ENCODE peak calls at places on chromosome 11, in six cellular contexts. K is nucleus accumbens, H is RPMI7951, A is left lobe of liver, J is MM.1S, C is right atrium auricular region. U is an unnamed sample.

GRCh38 chr11:94132152-94132558 is 3.5 kb downstream of the PANX1 start:
- DNase-seq in A (no peak), C (peak), K (no peak), H (peak), J (no peak), U (no peak)

GRCh38 chr11:88050247-88050646 is 125.0 kb downstream of the RAB38 start:
- DNase-seq in A (no peak), H (no peak), J (no peak), K (no peak), C (no peak), U (no peak)

GRCh38 chr11:40054631-40055030 is 1404.8 kb downstream of the LRRC4C start:
- DNase-seq in H (no peak), K (no peak), C (no peak), J (no peak), A (no peak), U (no peak)

GRCh38 chr11:44989831-44990566 is 39.3 kb upstream of the TP53I11 start:
- DNase-seq in A (no peak), K (no peak), H (no peak), J (no peak), C (peak), U (no peak)

GRCh38 chr11:9765320-9766101 is 101.6 kb downstream of the SWAP70 start:
- DNase-seq in J (no peak), K (no peak), A (no peak), C (no peak), H (peak), U (peak)

GRCh38 chr11:102293873-102294601 is 23.2 kb upstream of the BIRC3 start:
- DNase-seq in K (no peak), J (peak), H (peak), C (no peak), A (no peak), U (peak)

GRCh38 chr11:6413791-6414231 is 5.1 kb downstream of the APBB1 start:
- DNase-seq in J (no peak), A (no peak), C (no peak), K (peak), H (no peak), U (no peak)

GRCh38 chr11:69491071-69492031 is 9.9 kb downstream of the LINC01488 start:
- DNase-seq in H (no peak), J (no peak), C (no peak), K (no peak), A (no peak), U (no peak)

GRCh38 chr11:113470233-113470632 is 5.0 kb downstream of the DRD2 start:
- DNase-seq in K (no peak), J (no peak), C (no peak), H (no peak), A (no peak), U (no peak)